ENCODE peak calls at places on chromosomes 13 and 19, in five cellular contexts. One of them, this sample, is unnamed.

GRCh38 chr13:79338343-79338742 is 67.7 kb downstream of the RBM26 start:
- DNase-seq in activated naive CD4-positive, alpha-beta T cell treated with Interleukin-2 at 50 U/mL for 16 hours: no peak
- DNase-seq in stimulated activated CD8-positive, alpha-beta memory T cell treated with anti-CD3 and anti-CD28 coated beads, Interleukin-2, amount 100 ng/mL, for 48 hours: no peak
- DNase-seq in GM23338: no peak
- DNase-seq in ecto neural progenitor cell: no peak
- DNase-seq in this sample: no peak

GRCh38 chr13:42333613-42334328 is 61.8 kb downstream of the AKAP11 start:
- DNase-seq in GM23338: peak
- DNase-seq in ecto neural progenitor cell: peak
- DNase-seq in activated naive CD4-positive, alpha-beta T cell treated with Interleukin-2 at 50 U/mL for 16 hours: no peak
- DNase-seq in stimulated activated CD8-positive, alpha-beta memory T cell treated with anti-CD3 and anti-CD28 coated beads, Interleukin-2, amount 100 ng/mL, for 48 hours: no peak
- DNase-seq in this sample: peak

GRCh38 chr13:24217601-24218281 is 57.2 kb downstream of the SPATA13 start:
- DNase-seq in ecto neural progenitor cell: no peak
- DNase-seq in activated naive CD4-positive, alpha-beta T cell treated with Interleukin-2 at 50 U/mL for 16 hours: no peak
- DNase-seq in GM23338: peak
- DNase-seq in stimulated activated CD8-positive, alpha-beta memory T cell treated with anti-CD3 and anti-CD28 coated beads, Interleukin-2, amount 100 ng/mL, for 48 hours: no peak
- DNase-seq in this sample: no peak

GRCh38 chr13:30037766-30038165 is 187.3 kb upstream of the UBL3 start:
- DNase-seq in GM23338: no peak
- DNase-seq in activated naive CD4-positive, alpha-beta T cell treated with Interleukin-2 at 50 U/mL for 16 hours: no peak
- DNase-seq in ecto neural progenitor cell: no peak
- DNase-seq in stimulated activated CD8-positive, alpha-beta memory T cell treated with anti-CD3 and anti-CD28 coated beads, Interleukin-2, amount 100 ng/mL, for 48 hours: no peak
- DNase-seq in this sample: no peak

GRCh38 chr13:95535243-95535642 is 17.3 kb upstream of the CLDN10 start:
- DNase-seq in GM23338: no peak
- DNase-seq in ecto neural progenitor cell: no peak
- DNase-seq in activated naive CD4-positive, alpha-beta T cell treated with Interleukin-2 at 50 U/mL for 16 hours: no peak
- DNase-seq in stimulated activated CD8-positive, alpha-beta memory T cell treated with anti-CD3 and anti-CD28 coated beads, Interleukin-2, amount 100 ng/mL, for 48 hours: no peak
- DNase-seq in this sample: no peak

GRCh38 chr13:33642374-33643065 is 175.4 kb upstream of the RFC3 start:
- DNase-seq in ecto neural progenitor cell: no peak
- DNase-seq in stimulated activated CD8-positive, alpha-beta memory T cell treated with anti-CD3 and anti-CD28 coated beads, Interleukin-2, amount 100 ng/mL, for 48 hours: no peak
- DNase-seq in GM23338: no peak
- DNase-seq in activated naive CD4-positive, alpha-beta T cell treated with Interleukin-2 at 50 U/mL for 16 hours: no peak
- DNase-seq in this sample: no peak

GRCh38 chr13:114100446-114101320 is 31.7 kb downstream of the RASA3 start:
- DNase-seq in GM23338: no peak
- DNase-seq in stimulated activated CD8-positive, alpha-beta memory T cell treated with anti-CD3 and anti-CD28 coated beads, Interleukin-2, amount 100 ng/mL, for 48 hours: no peak
- DNase-seq in activated naive CD4-positive, alpha-beta T cell treated with Interleukin-2 at 50 U/mL for 16 hours: no peak
- DNase-seq in ecto neural progenitor cell: no peak
- DNase-seq in this sample: no peak

GRCh38 chr19:17385878-17386611 is 8.0 kb downstream of the CCDC194 start:
- DNase-seq in GM23338: peak
- DNase-seq in stimulated activated CD8-positive, alpha-beta memory T cell treated with anti-CD3 and anti-CD28 coated beads, Interleukin-2, amount 100 ng/mL, for 48 hours: peak
- DNase-seq in ecto neural progenitor cell: peak
- DNase-seq in activated naive CD4-positive, alpha-beta T cell treated with Interleukin-2 at 50 U/mL for 16 hours: peak
- DNase-seq in this sample: peak

GRCh38 chr13:69477451-69477850 is 630.2 kb upstream of the ATXN8OS start:
- DNase-seq in ecto neural progenitor cell: no peak
- DNase-seq in activated naive CD4-positive, alpha-beta T cell treated with Interleukin-2 at 50 U/mL for 16 hours: no peak
- DNase-seq in GM23338: no peak
- DNase-seq in stimulated activated CD8-positive, alpha-beta memory T cell treated with anti-CD3 and anti-CD28 coated beads, Interleukin-2, amount 100 ng/mL, for 48 hours: no peak
- DNase-seq in this sample: no peak

GRCh38 chr13:52010890-52011689 is at the start of gene ATP7B:
- DNase-seq in GM23338: peak
- DNase-seq in ecto neural progenitor cell: no peak
- DNase-seq in stimulated activated CD8-positive, alpha-beta memory T cell treated with anti-CD3 and anti-CD28 coated beads, Interleukin-2, amount 100 ng/mL, for 48 hours: peak
- DNase-seq in activated naive CD4-positive, alpha-beta T cell treated with Interleukin-2 at 50 U/mL for 16 hours: peak
- DNase-seq in this sample: peak

GRCh38 chr13:92575782-92576181 is 650.8 kb upstream of the GPC6 start:
- DNase-seq in stimulated activated CD8-positive, alpha-beta memory T cell treated with anti-CD3 and anti-CD28 coated beads, Interleukin-2, amount 100 ng/mL, for 48 hours: no peak
- DNase-seq in ecto neural progenitor cell: no peak
- DNase-seq in activated naive CD4-positive, alpha-beta T cell treated with Interleukin-2 at 50 U/mL for 16 hours: no peak
- DNase-seq in GM23338: no peak
- DNase-seq in this sample: no peak

GRCh38 chr13:26529441-26529840 is 28.0 kb upstream of the WASF3 start:
- DNase-seq in ecto neural progenitor cell: peak
- DNase-seq in GM23338: peak
- DNase-seq in stimulated activated CD8-positive, alpha-beta memory T cell treated with anti-CD3 and anti-CD28 coated beads, Interleukin-2, amount 100 ng/mL, for 48 hours: peak
- DNase-seq in activated naive CD4-positive, alpha-beta T cell treated with Interleukin-2 at 50 U/mL for 16 hours: no peak
- DNase-seq in this sample: peak

GRCh38 chr13:50403311-50403710 is 388.1 kb downstream of the KCNRG start:
- DNase-seq in stimulated activated CD8-positive, alpha-beta memory T cell treated with anti-CD3 and anti-CD28 coated beads, Interleukin-2, amount 100 ng/mL, for 48 hours: no peak
- DNase-seq in GM23338: no peak
- DNase-seq in activated naive CD4-positive, alpha-beta T cell treated with Interleukin-2 at 50 U/mL for 16 hours: no peak
- DNase-seq in ecto neural progenitor cell: no peak
- DNase-seq in this sample: no peak

GRCh38 chr13:45198924-45199323 is 1.9 kb downstream of the KCTD4 start:
- DNase-seq in stimulated activated CD8-positive, alpha-beta memory T cell treated with anti-CD3 and anti-CD28 coated beads, Interleukin-2, amount 100 ng/mL, for 48 hours: no peak
- DNase-seq in GM23338: no peak
- DNase-seq in ecto neural progenitor cell: no peak
- DNase-seq in activated naive CD4-positive, alpha-beta T cell treated with Interleukin-2 at 50 U/mL for 16 hours: no peak
- DNase-seq in this sample: no peak

GRCh38 chr13:30408319-30409101 is 13.8 kb upstream of the UBE2L5 start:
- DNase-seq in stimulated activated CD8-positive, alpha-beta memory T cell treated with anti-CD3 and anti-CD28 coated beads, Interleukin-2, amount 100 ng/mL, for 48 hours: peak
- DNase-seq in ecto neural progenitor cell: peak
- DNase-seq in activated naive CD4-positive, alpha-beta T cell treated with Interleukin-2 at 50 U/mL for 16 hours: peak
- DNase-seq in GM23338: peak
- DNase-seq in this sample: peak

GRCh38 chr19:13978306-13978705 is 26.0 kb downstream of the DCAF15 start:
- DNase-seq in GM23338: peak
- DNase-seq in stimulated activated CD8-positive, alpha-beta memory T cell treated with anti-CD3 and anti-CD28 coated beads, Interleukin-2, amount 100 ng/mL, for 48 hours: no peak
- DNase-seq in activated naive CD4-positive, alpha-beta T cell treated with Interleukin-2 at 50 U/mL for 16 hours: no peak
- DNase-seq in ecto neural progenitor cell: peak
- DNase-seq in this sample: peak

GRCh38 chr13:59950201-59950730 is 213.5 kb downstream of the DIAPH3 start:
- DNase-seq in ecto neural progenitor cell: no peak
- DNase-seq in activated naive CD4-positive, alpha-beta T cell treated with Interleukin-2 at 50 U/mL for 16 hours: no peak
- DNase-seq in stimulated activated CD8-positive, alpha-beta memory T cell treated with anti-CD3 and anti-CD28 coated beads, Interleukin-2, amount 100 ng/mL, for 48 hours: no peak
- DNase-seq in GM23338: no peak
- DNase-seq in this sample: no peak

GRCh38 chr13:27339299-27339698 is 68.7 kb downstream of the RASL11A start:
- DNase-seq in ecto neural progenitor cell: peak
- DNase-seq in stimulated activated CD8-positive, alpha-beta memory T cell treated with anti-CD3 and anti-CD28 coated beads, Interleukin-2, amount 100 ng/mL, for 48 hours: no peak
- DNase-seq in GM23338: peak
- DNase-seq in activated naive CD4-positive, alpha-beta T cell treated with Interleukin-2 at 50 U/mL for 16 hours: peak
- DNase-seq in this sample: peak

GRCh38 chr19:29121684-29122083 is 91.3 kb downstream of the UQCRFS1 start:
- DNase-seq in ecto neural progenitor cell: no peak
- DNase-seq in stimulated activated CD8-positive, alpha-beta memory T cell treated with anti-CD3 and anti-CD28 coated beads, Interleukin-2, amount 100 ng/mL, for 48 hours: no peak
- DNase-seq in GM23338: peak
- DNase-seq in activated naive CD4-positive, alpha-beta T cell treated with Interleukin-2 at 50 U/mL for 16 hours: no peak
- DNase-seq in this sample: peak

GRCh38 chr19:7831452-7831851 is 1.4 kb downstream of the EVI5L start:
- DNase-seq in stimulated activated CD8-positive, alpha-beta memory T cell treated with anti-CD3 and anti-CD28 coated beads, Interleukin-2, amount 100 ng/mL, for 48 hours: no peak
- DNase-seq in ecto neural progenitor cell: peak
- DNase-seq in GM23338: peak
- DNase-seq in activated naive CD4-positive, alpha-beta T cell treated with Interleukin-2 at 50 U/mL for 16 hours: no peak
- DNase-seq in this sample: no peak

GRCh38 chr19:31002852-31003251 is 346.4 kb downstream of the TSHZ3 start:
- DNase-seq in stimulated activated CD8-positive, alpha-beta memory T cell treated with anti-CD3 and anti-CD28 coated beads, Interleukin-2, amount 100 ng/mL, for 48 hours: no peak
- DNase-seq in activated naive CD4-positive, alpha-beta T cell treated with Interleukin-2 at 50 U/mL for 16 hours: no peak
- DNase-seq in ecto neural progenitor cell: no peak
- DNase-seq in GM23338: peak
- DNase-seq in this sample: no peak

GRCh38 chr19:16207063-16207462 is 9.4 kb downstream of the AP1M1 start:
- DNase-seq in GM23338: no peak
- DNase-seq in stimulated activated CD8-positive, alpha-beta memory T cell treated with anti-CD3 and anti-CD28 coated beads, Interleukin-2, amount 100 ng/mL, for 48 hours: no peak
- DNase-seq in ecto neural progenitor cell: no peak
- DNase-seq in activated naive CD4-positive, alpha-beta T cell treated with Interleukin-2 at 50 U/mL for 16 hours: no peak
- DNase-seq in this sample: no peak

This sample was measured in activated T-cell treated with anti-CD3 and anti-CD28 coated beads, Interleukin-2, amount 50 U/mL, for 48 hours.